ENCODE peak calls at places on chromosomes 6 and 20, in seven cellular contexts. E is breast epithelium, Z is LoVo, Q is DMS79 treated with DMSO at 0.1 percent for 48 hours, K is activated T-cell treated with anti-CD3 and anti-CD28 coated beads for 1 hour, U is GM23338, P is GM18507. D is an unnamed sample.

GRCh38 chr20:20312562-20312961 is 55.3 kb upstream of the INSM1 start:
- DNase-seq in E (no peak), Z (no peak), Q (no peak), K (no peak), U (no peak), P (no peak), D (no peak)

GRCh38 chr6:15435468-15435867 is 189.6 kb downstream of the JARID2 start:
- DNase-seq in E (no peak), Z (no peak), Q (no peak), K (no peak), U (no peak), P (no peak), D (no peak)

GRCh38 chr6:25175216-25175615 is 104.0 kb upstream of the CARMIL1 start:
- DNase-seq in E (no peak), Z (peak; percentile 54), Q (no peak), K (no peak), U (no peak), P (no peak), D (no peak)

GRCh38 chr6:108760158-108761050 is 87.8 kb upstream of the ARMC2 start:
- DNase-seq in E (no peak), Z (no peak), Q (peak; percentile 57), K (no peak), U (no peak), P (no peak), D (no peak)

GRCh38 chr6:34792605-34793500 is 970 bp downstream of the BLTP3A start:
- DNase-seq in E (no peak), Z (peak; percentile 37), Q (peak; percentile 39), K (no peak), U (peak; percentile 64), P (no peak), D (no peak)

GRCh38 chr6:35178932-35179832 is 34.6 kb upstream of the SCUBE3 start:
- DNase-seq in E (no peak), Z (no peak), Q (no peak), K (no peak), U (peak; percentile 66), P (no peak), D (no peak)

GRCh38 chr20:38658879-38659612 is 57.4 kb downstream of the ARHGAP40 start:
- DNase-seq in E (no peak), Z (peak; percentile 37), Q (peak; percentile 15), K (no peak), U (peak; percentile 85), P (peak; percentile 32), D (peak; percentile 24)

GRCh38 chr6:44126320-44127149 is 717 bp downstream of the MRPL14 start:
- DNase-seq in E (no peak), Z (peak; percentile 16), Q (peak; percentile 14), K (peak; percentile 53), U (peak; percentile 81), P (peak; percentile 40), D (peak; percentile 30)

GRCh38 chr6:74578339-74578738 is 627.5 kb downstream of the COL12A1 start:
- DNase-seq in E (no peak), Z (no peak), Q (no peak), K (no peak), U (no peak), P (no peak), D (no peak)

GRCh38 chr6:45209762-45210161 is 118.4 kb upstream of the RUNX2 start:
- DNase-seq in E (no peak), Z (no peak), Q (no peak), K (no peak), U (no peak), P (no peak), D (no peak)

GRCh38 chr6:137303436-137303835 is 84.3 kb upstream of the IFNGR1 start:
- DNase-seq in E (no peak), Z (no peak), Q (no peak), K (no peak), U (no peak), P (no peak), D (no peak)

GRCh38 chr20:35845561-35845960 is 73.7 kb downstream of the PHF20 start:
- DNase-seq in E (no peak), Z (no peak), Q (no peak), K (no peak), U (no peak), P (no peak), D (no peak)

GRCh38 chr6:132190815-132191175 is 210.5 kb downstream of the MOXD1 start:
- DNase-seq in E (no peak), Z (no peak), Q (no peak), K (no peak), U (no peak), P (no peak), D (no peak)

GRCh38 chr6:42148058-42148457 is 5.6 kb upstream of the C6orf132 start:
- DNase-seq in E (no peak), Z (no peak), Q (no peak), K (no peak), U (no peak), P (no peak), D (no peak)

GRCh38 chr6:8845691-8846090 is 410.3 kb upstream of the SLC35B3 start:
- DNase-seq in E (no peak), Z (no peak), Q (no peak), K (no peak), U (no peak), P (no peak), D (no peak)

GRCh38 chr6:35062676-35063574 is 78.2 kb downstream of the TCP11 start:
- DNase-seq in E (no peak), Z (no peak), Q (peak; percentile 5), K (no peak), U (no peak), P (no peak), D (no peak)

D was measured in progenitor cell of endocrine pancreas.